ENCODE peak calls at places on chromosomes 12 and 14, in five cellular contexts. R, S, O, T and P are unnamed samples.

GRCh38 chr14:76666746-76667145 is 94.5 kb upstream of the VASH1 start:
- DNase-seq in R (no peak), T (no peak), S (no peak), O (no peak), P (no peak)

GRCh38 chr14:105294142-105294597 is 6.6 kb downstream of the BRF1 start:
- DNase-seq in R (peak; percentile 20), T (no peak), O (no peak), S (peak; percentile 78), P (no peak)

GRCh38 chr12:69653703-69654102 is 43.0 kb upstream of the LRRC10 start:
- DNase-seq in T (no peak), O (no peak), R (peak; percentile 30), S (no peak), P (no peak)

GRCh38 chr14:38623661-38624060 is 367.8 kb upstream of the CLEC14A start:
- DNase-seq in R (no peak), S (no peak), O (no peak), T (no peak), P (no peak)

GRCh38 chr14:63766616-63767015 is 38.8 kb upstream of the SGPP1 start:
- DNase-seq in T (no peak), S (no peak), O (no peak), R (no peak), P (no peak)

GRCh38 chr14:35964736-35965135 is 138.6 kb downstream of the BRMS1L start:
- DNase-seq in O (no peak), R (no peak), T (no peak), S (no peak), P (no peak)

GRCh38 chr12:92927436-92928116 is 1.5 kb downstream of the EEA1 start:
- DNase-seq in R (peak; percentile 84), O (no peak), S (no peak), T (no peak), P (no peak)

GRCh38 chr12:123269980-123270379 is 1.7 kb downstream of the CDK2AP1 start:
- DNase-seq in S (no peak), T (no peak), R (no peak), O (no peak), P (no peak)

GRCh38 chr12:75480469-75480949 is at the start of gene GLIPR1:
- DNase-seq in T (peak; percentile 27), O (peak; percentile 8), S (peak; percentile 77), R (peak; percentile 98), P (no peak)

GRCh38 chr12:54571166-54571856 is 17.1 kb downstream of the PPP1R1A start:
- DNase-seq in O (no peak), R (no peak), T (peak; percentile 39), S (no peak), P (peak; percentile 54)

GRCh38 chr14:92668266-92668973 is 80.0 kb downstream of the LGMN start:
- DNase-seq in R (no peak), S (no peak), O (no peak), T (no peak), P (no peak)

GRCh38 chr14:100084591-100084990 is 19.4 kb downstream of the EVL start:
- DNase-seq in O (no peak), R (no peak), T (no peak), S (no peak), P (no peak)

GRCh38 chr14:43438056-43438455 is 1069.0 kb downstream of the FSCB start:
- DNase-seq in S (no peak), T (no peak), R (no peak), O (no peak), P (no peak)

GRCh38 chr12:28027328-28027727 is 54.8 kb upstream of the PTHLH start:
- DNase-seq in O (no peak), S (no peak), R (peak; percentile 34), T (no peak), P (no peak)

GRCh38 chr14:57871487-57872080 is 5.7 kb upstream of the SLC35F4 start:
- DNase-seq in O (peak; percentile 67), T (peak; percentile 59), R (peak; percentile 74), S (no peak), P (peak; percentile 53)

GRCh38 chr12:126708492-126708896 is 1558.5 kb upstream of the TMEM132C start:
- DNase-seq in S (no peak), R (peak; percentile 95), T (no peak), O (no peak), P (no peak)

GRCh38 chr14:28754209-28754985 is 12.2 kb upstream of the FOXG1 start:
- DNase-seq in S (no peak), T (peak; percentile 48), O (peak; percentile 13), R (peak; percentile 70), P (peak; percentile 33)

GRCh38 chr12:13471471-13471870 is 274.9 kb downstream of the EMP1 start:
- DNase-seq in S (no peak), R (no peak), T (no peak), O (no peak), P (no peak)

GRCh38 chr12:88866881-88867280 is 286.6 kb upstream of the KITLG start:
- DNase-seq in T (no peak), O (no peak), R (peak; percentile 28), S (no peak), P (no peak)

GRCh38 chr12:118436002-118436724 is 59.8 kb downstream of the SUDS3 start:
- DNase-seq in O (peak; percentile 3), S (no peak), T (peak; percentile 54), R (no peak), P (peak; percentile 65)

GRCh38 chr12:10211101-10211974 is 1.3 kb upstream of the GABARAPL1 start:
- DNase-seq in R (no peak), S (no peak), T (no peak), O (no peak), P (no peak)

GRCh38 chr14:60819575-60819974 is 85.0 kb downstream of the MNAT1 start:
- DNase-seq in T (no peak), R (no peak), S (no peak), O (no peak), P (no peak)

GRCh38 chr14:72577521-72577920 is 316.4 kb downstream of the DPF3 start:
- DNase-seq in T (no peak), S (no peak), O (no peak), R (no peak), P (no peak)

GRCh38 chr14:60356921-60357550 is 108.0 kb downstream of the PPM1A start:
- DNase-seq in O (no peak), S (no peak), R (no peak), T (peak; percentile 70), P (peak; percentile 41)

GRCh38 chr14:53954551-53955233 is 1.9 kb downstream of the BMP4 start:
- DNase-seq in S (peak; percentile 37), T (no peak), O (no peak), R (peak; percentile 44), P (peak; percentile 29)

GRCh38 chr14:63454863-63455622 is 88.1 kb downstream of the PPP2R5E start:
- DNase-seq in T (no peak), R (peak; percentile 55), O (peak; percentile 38), S (no peak), P (no peak)

GRCh38 chr12:91819132-91819447 is 326.6 kb downstream of the BTG1 start:
- DNase-seq in O (no peak), R (no peak), S (no peak), T (no peak), P (no peak)

GRCh38 chr12:39824505-39825198 is 205.0 kb upstream of the ABCD2 start:
- DNase-seq in R (peak; percentile 14), O (peak; percentile 11), T (no peak), S (no peak), P (no peak)

GRCh38 chr14:105315211-105315721 is 718 bp downstream of the PACS2 start:
- DNase-seq in S (no peak), R (peak; percentile 36), O (peak; percentile 24), T (peak; percentile 62), P (peak; percentile 57)

GRCh38 chr12:69240625-69240984 is 1.2 kb downstream of the CPSF6 start:
- DNase-seq in R (no peak), T (no peak), O (no peak), S (no peak), P (no peak)

GRCh38 chr12:52216807-52217206 is 16.2 kb upstream of the KRT7 start:
- DNase-seq in O (no peak), S (no peak), R (no peak), T (no peak), P (no peak)

GRCh38 chr14:100500128-100500527 is 87.1 kb downstream of the BEGAIN start:
- DNase-seq in O (no peak), T (no peak), S (no peak), R (no peak), P (no peak)

GRCh38 chr12:116547955-116548471 is 11.2 kb upstream of the MAP1LC3B2 start:
- DNase-seq in S (no peak), R (no peak), T (no peak), O (no peak), P (no peak)

GRCh38 chr14:59788176-59788575 is 82.4 kb downstream of the RTN1 start:
- DNase-seq in T (no peak), R (no peak), S (no peak), O (peak; percentile 45), P (no peak)

GRCh38 chr12:23857201-23857600 is 92.3 kb downstream of the SOX5 start:
- DNase-seq in R (no peak), T (no peak), O (no peak), S (no peak), P (no peak)